ENCODE peak calls at places on chromosomes 11 and 22, in five cellular contexts. One of them, this sample, is unnamed.

GRCh38 chr11:9176550-9176949 is 85.2 kb upstream of the SCUBE2 start:
- DNase-seq in activated effector memory CD4-positive, alpha-beta T cell treated with anti-CD3 and anti-CD28 coated beads, Interleukin-2, amount 50 U/mL, for 16 hours: no peak
- DNase-seq in ovary: no peak
- DNase-seq in NCI-H1930: no peak
- DNase-seq in stimulated activated CD4-positive, alpha-beta T cell treated with anti-CD3 and anti-CD28 coated beads, TNF-alpha, amount 100 ng/mL, for 1 hour: no peak
- DNase-seq in this sample: no peak

GRCh38 chr11:584287-584686 is 8.0 kb downstream of the PHRF1 start:
- DNase-seq in activated effector memory CD4-positive, alpha-beta T cell treated with anti-CD3 and anti-CD28 coated beads, Interleukin-2, amount 50 U/mL, for 16 hours: no peak
- DNase-seq in ovary: no peak
- DNase-seq in stimulated activated CD4-positive, alpha-beta T cell treated with anti-CD3 and anti-CD28 coated beads, TNF-alpha, amount 100 ng/mL, for 1 hour: no peak
- DNase-seq in NCI-H1930: no peak
- DNase-seq in this sample: no peak

GRCh38 chr22:38203855-38204497 is 2.2 kb downstream of the MAFF start:
- DNase-seq in stimulated activated CD4-positive, alpha-beta T cell treated with anti-CD3 and anti-CD28 coated beads, TNF-alpha, amount 100 ng/mL, for 1 hour: no peak
- DNase-seq in activated effector memory CD4-positive, alpha-beta T cell treated with anti-CD3 and anti-CD28 coated beads, Interleukin-2, amount 50 U/mL, for 16 hours: no peak
- DNase-seq in NCI-H1930: no peak
- DNase-seq in ovary: no peak
- DNase-seq in this sample: no peak

GRCh38 chr11:75554258-75555022 is 7.6 kb upstream of the SERPINH1 start:
- DNase-seq in activated effector memory CD4-positive, alpha-beta T cell treated with anti-CD3 and anti-CD28 coated beads, Interleukin-2, amount 50 U/mL, for 16 hours: no peak
- DNase-seq in ovary: peak
- DNase-seq in NCI-H1930: no peak
- DNase-seq in stimulated activated CD4-positive, alpha-beta T cell treated with anti-CD3 and anti-CD28 coated beads, TNF-alpha, amount 100 ng/mL, for 1 hour: no peak
- DNase-seq in this sample: peak

GRCh38 chr11:61149624-61150615 is 11.3 kb downstream of the VPS37C start:
- DNase-seq in ovary: no peak
- DNase-seq in NCI-H1930: no peak
- DNase-seq in stimulated activated CD4-positive, alpha-beta T cell treated with anti-CD3 and anti-CD28 coated beads, TNF-alpha, amount 100 ng/mL, for 1 hour: no peak
- DNase-seq in activated effector memory CD4-positive, alpha-beta T cell treated with anti-CD3 and anti-CD28 coated beads, Interleukin-2, amount 50 U/mL, for 16 hours: no peak
- DNase-seq in this sample: no peak

GRCh38 chr22:46267431-46268279 is at the start of gene TTC38:
- DNase-seq in stimulated activated CD4-positive, alpha-beta T cell treated with anti-CD3 and anti-CD28 coated beads, TNF-alpha, amount 100 ng/mL, for 1 hour: peak
- DNase-seq in NCI-H1930: peak
- DNase-seq in activated effector memory CD4-positive, alpha-beta T cell treated with anti-CD3 and anti-CD28 coated beads, Interleukin-2, amount 50 U/mL, for 16 hours: peak
- DNase-seq in ovary: peak
- DNase-seq in this sample: peak

GRCh38 chr22:48429621-48430020 is 1398.1 kb downstream of the BRD1 start:
- DNase-seq in stimulated activated CD4-positive, alpha-beta T cell treated with anti-CD3 and anti-CD28 coated beads, TNF-alpha, amount 100 ng/mL, for 1 hour: no peak
- DNase-seq in ovary: peak
- DNase-seq in NCI-H1930: no peak
- DNase-seq in activated effector memory CD4-positive, alpha-beta T cell treated with anti-CD3 and anti-CD28 coated beads, Interleukin-2, amount 50 U/mL, for 16 hours: peak
- DNase-seq in this sample: no peak

GRCh38 chr11:70184396-70184795 is 18.7 kb upstream of the FADD start:
- DNase-seq in stimulated activated CD4-positive, alpha-beta T cell treated with anti-CD3 and anti-CD28 coated beads, TNF-alpha, amount 100 ng/mL, for 1 hour: no peak
- DNase-seq in NCI-H1930: no peak
- DNase-seq in activated effector memory CD4-positive, alpha-beta T cell treated with anti-CD3 and anti-CD28 coated beads, Interleukin-2, amount 50 U/mL, for 16 hours: no peak
- DNase-seq in ovary: no peak
- DNase-seq in this sample: no peak

GRCh38 chr22:27795053-27795452 is 6.5 kb downstream of the MN1 start:
- DNase-seq in NCI-H1930: no peak
- DNase-seq in activated effector memory CD4-positive, alpha-beta T cell treated with anti-CD3 and anti-CD28 coated beads, Interleukin-2, amount 50 U/mL, for 16 hours: no peak
- DNase-seq in stimulated activated CD4-positive, alpha-beta T cell treated with anti-CD3 and anti-CD28 coated beads, TNF-alpha, amount 100 ng/mL, for 1 hour: no peak
- DNase-seq in ovary: peak
- DNase-seq in this sample: peak

GRCh38 chr11:124115782-124116616 is 749 bp downstream of the VWA5A start:
- DNase-seq in ovary: no peak
- DNase-seq in NCI-H1930: no peak
- DNase-seq in stimulated activated CD4-positive, alpha-beta T cell treated with anti-CD3 and anti-CD28 coated beads, TNF-alpha, amount 100 ng/mL, for 1 hour: no peak
- DNase-seq in activated effector memory CD4-positive, alpha-beta T cell treated with anti-CD3 and anti-CD28 coated beads, Interleukin-2, amount 50 U/mL, for 16 hours: no peak
- DNase-seq in this sample: peak

GRCh38 chr22:42584364-42584940 is 30.2 kb downstream of the POLDIP3 start:
- DNase-seq in NCI-H1930: no peak
- DNase-seq in ovary: no peak
- DNase-seq in stimulated activated CD4-positive, alpha-beta T cell treated with anti-CD3 and anti-CD28 coated beads, TNF-alpha, amount 100 ng/mL, for 1 hour: no peak
- DNase-seq in activated effector memory CD4-positive, alpha-beta T cell treated with anti-CD3 and anti-CD28 coated beads, Interleukin-2, amount 50 U/mL, for 16 hours: no peak
- DNase-seq in this sample: no peak

GRCh38 chr11:44304091-44305084 is 5.6 kb downstream of the ALX4 start:
- DNase-seq in NCI-H1930: no peak
- DNase-seq in stimulated activated CD4-positive, alpha-beta T cell treated with anti-CD3 and anti-CD28 coated beads, TNF-alpha, amount 100 ng/mL, for 1 hour: no peak
- DNase-seq in activated effector memory CD4-positive, alpha-beta T cell treated with anti-CD3 and anti-CD28 coated beads, Interleukin-2, amount 50 U/mL, for 16 hours: no peak
- DNase-seq in ovary: no peak
- DNase-seq in this sample: no peak

GRCh38 chr11:83725161-83725560 is 439.0 kb upstream of the CCDC90B start:
- DNase-seq in NCI-H1930: no peak
- DNase-seq in stimulated activated CD4-positive, alpha-beta T cell treated with anti-CD3 and anti-CD28 coated beads, TNF-alpha, amount 100 ng/mL, for 1 hour: no peak
- DNase-seq in activated effector memory CD4-positive, alpha-beta T cell treated with anti-CD3 and anti-CD28 coated beads, Interleukin-2, amount 50 U/mL, for 16 hours: no peak
- DNase-seq in ovary: no peak
- DNase-seq in this sample: no peak

GRCh38 chr22:20291249-20291586 is 23.1 kb upstream of the RTN4R start:
- DNase-seq in activated effector memory CD4-positive, alpha-beta T cell treated with anti-CD3 and anti-CD28 coated beads, Interleukin-2, amount 50 U/mL, for 16 hours: no peak
- DNase-seq in NCI-H1930: no peak
- DNase-seq in ovary: no peak
- DNase-seq in stimulated activated CD4-positive, alpha-beta T cell treated with anti-CD3 and anti-CD28 coated beads, TNF-alpha, amount 100 ng/mL, for 1 hour: no peak
- DNase-seq in this sample: no peak

GRCh38 chr11:34827239-34827638 is 88.9 kb downstream of the APIP start:
- DNase-seq in activated effector memory CD4-positive, alpha-beta T cell treated with anti-CD3 and anti-CD28 coated beads, Interleukin-2, amount 50 U/mL, for 16 hours: no peak
- DNase-seq in ovary: no peak
- DNase-seq in stimulated activated CD4-positive, alpha-beta T cell treated with anti-CD3 and anti-CD28 coated beads, TNF-alpha, amount 100 ng/mL, for 1 hour: no peak
- DNase-seq in NCI-H1930: no peak
- DNase-seq in this sample: no peak

GRCh38 chr22:42336527-42337227 is 66.2 kb upstream of the TCF20 start:
- DNase-seq in stimulated activated CD4-positive, alpha-beta T cell treated with anti-CD3 and anti-CD28 coated beads, TNF-alpha, amount 100 ng/mL, for 1 hour: no peak
- DNase-seq in NCI-H1930: no peak
- DNase-seq in activated effector memory CD4-positive, alpha-beta T cell treated with anti-CD3 and anti-CD28 coated beads, Interleukin-2, amount 50 U/mL, for 16 hours: no peak
- DNase-seq in ovary: no peak
- DNase-seq in this sample: no peak

GRCh38 chr22:47624277-47625012 is 862.0 kb downstream of the TBC1D22A start:
- DNase-seq in ovary: no peak
- DNase-seq in stimulated activated CD4-positive, alpha-beta T cell treated with anti-CD3 and anti-CD28 coated beads, TNF-alpha, amount 100 ng/mL, for 1 hour: no peak
- DNase-seq in NCI-H1930: no peak
- DNase-seq in activated effector memory CD4-positive, alpha-beta T cell treated with anti-CD3 and anti-CD28 coated beads, Interleukin-2, amount 50 U/mL, for 16 hours: peak
- DNase-seq in this sample: no peak

GRCh38 chr11:70761094-70761905 is 363.0 kb downstream of the CTTN start:
- DNase-seq in NCI-H1930: no peak
- DNase-seq in stimulated activated CD4-positive, alpha-beta T cell treated with anti-CD3 and anti-CD28 coated beads, TNF-alpha, amount 100 ng/mL, for 1 hour: no peak
- DNase-seq in activated effector memory CD4-positive, alpha-beta T cell treated with anti-CD3 and anti-CD28 coated beads, Interleukin-2, amount 50 U/mL, for 16 hours: no peak
- DNase-seq in ovary: no peak
- DNase-seq in this sample: no peak

GRCh38 chr11:27317751-27318150 is 45.3 kb downstream of the CCDC34 start:
- DNase-seq in stimulated activated CD4-positive, alpha-beta T cell treated with anti-CD3 and anti-CD28 coated beads, TNF-alpha, amount 100 ng/mL, for 1 hour: no peak
- DNase-seq in NCI-H1930: no peak
- DNase-seq in ovary: no peak
- DNase-seq in activated effector memory CD4-positive, alpha-beta T cell treated with anti-CD3 and anti-CD28 coated beads, Interleukin-2, amount 50 U/mL, for 16 hours: no peak
- DNase-seq in this sample: no peak

This sample was measured in C1 segment of cervical spinal cord.